ENCODE peak calls at places on chromosome X, in nine cellular contexts. M is NCI-H2171; T is BJ; L is activated CD4-positive, alpha-beta T cell treated with anti-CD3 and anti-CD28 coated beads, Interleukin-2, amount 50 U/mL, for 48 hours; K is GDM1; D is memory B cell; U is HCEC 1CT; B is activated naive CD4-positive, alpha-beta T cell treated with anti-CD3 and anti-CD28 coated beads for 36 hours; S is stimulated activated CD4-positive, alpha-beta T cell treated with anti-CD3 and anti-CD28 coated beads, Interleukin-4, amount 100 ng/mL, for 1 hour. A is an unnamed sample.

GRCh38 chrX:65601126-65601525 is 66.3 kb upstream of the MSN start:
- DNase-seq in M (no peak), T (no peak), L (peak), K (no peak), D (no peak), U (no peak), B (peak), S (no peak), A (no peak)

GRCh38 chrX:43423876-43424275 is 232.2 kb upstream of the MAOA start:
- DNase-seq in M (no peak), T (no peak), L (no peak), K (no peak), D (no peak), U (no peak), B (no peak), S (no peak), A (no peak)

GRCh38 chrX:12825801-12826200 is 34.6 kb downstream of the PRPS2 start:
- DNase-seq in M (no peak), T (no peak), L (no peak), K (no peak), D (no peak), U (peak), B (no peak), S (no peak), A (no peak)

GRCh38 chrX:130110379-130111219 is at the start of gene ELF4:
- DNase-seq in M (peak), T (no peak), L (peak), K (peak), D (peak), U (peak), B (peak), S (peak), A (peak)

GRCh38 chrX:68498044-68498507 is 775 bp upstream of the YIPF6 start:
- DNase-seq in M (no peak), T (no peak), L (no peak), K (no peak), D (no peak), U (no peak), B (peak), S (no peak), A (no peak)

GRCh38 chrX:125203737-125204578 is 115.7 kb upstream of the TEX13C start:
- DNase-seq in M (no peak), T (no peak), L (peak), K (no peak), D (no peak), U (no peak), B (peak), S (no peak), A (peak)

GRCh38 chrX:27598312-27598711 is 8.2 kb downstream of the DCAF8L2 start:
- DNase-seq in M (no peak), T (no peak), L (no peak), K (no peak), D (no peak), U (no peak), B (no peak), S (no peak), A (no peak)

GRCh38 chrX:81489987-81490386 is 288.1 kb downstream of the SH3BGRL start:
- DNase-seq in M (no peak), T (no peak), L (no peak), K (no peak), D (no peak), U (no peak), B (no peak), S (no peak), A (peak)

GRCh38 chrX:50813843-50814661 is at the start of gene SHROOM4:
- DNase-seq in M (no peak), T (no peak), L (no peak), K (no peak), D (no peak), U (no peak), B (no peak), S (no peak), A (peak)